ENCODE peak calls at places on chromosome 13, in ten cellular contexts. K, B, D, Q, X, N, F, U, H and V are unnamed samples.

GRCh38 chr13:34025746-34026145 is 207.8 kb downstream of the RFC3 start:
- DNase-seq in K (peak; percentile 65), B (no peak), D (no peak), Q (peak; percentile 56), X (no peak), N (no peak), F (peak; percentile 8), U (no peak), H (no peak), V (no peak)

GRCh38 chr13:33206425-33206824 is 79.1 kb downstream of the STARD13 start:
- DNase-seq in K (no peak), B (no peak), D (no peak), Q (peak; percentile 79), X (no peak), N (no peak), F (peak; percentile 76), U (no peak), H (no peak), V (no peak)

GRCh38 chr13:109910131-109910530 is 123.7 kb upstream of the IRS2 start:
- DNase-seq in K (no peak), B (no peak), D (no peak), Q (no peak), X (no peak), N (no peak), F (no peak), U (no peak), H (no peak), V (no peak)

GRCh38 chr13:95155093-95155492 is 146.2 kb downstream of the ABCC4 start:
- DNase-seq in K (no peak), B (no peak), D (no peak), Q (no peak), X (no peak), N (no peak), F (no peak), U (no peak), H (no peak), V (no peak)

GRCh38 chr13:28251462-28251861 is 113.1 kb downstream of the PAN3 start:
- DNase-seq in K (no peak), B (no peak), D (no peak), Q (no peak), X (no peak), N (no peak), F (no peak), U (no peak), H (no peak), V (peak; percentile 10)

GRCh38 chr13:36712785-36713184 is 39.0 kb downstream of the SERTM1 start:
- DNase-seq in K (peak; percentile 11), B (no peak), D (no peak), Q (peak; percentile 75), X (no peak), N (peak; percentile 24), F (peak; percentile 5), U (no peak), H (no peak), V (no peak)

GRCh38 chr13:75326173-75327131 is 155.5 kb downstream of the TBC1D4 start:
- DNase-seq in K (peak; percentile 47), B (no peak), D (no peak), Q (peak; percentile 8), X (peak; percentile 38), N (peak; percentile 9), F (peak; percentile 53), U (no peak), H (no peak), V (no peak)

GRCh38 chr13:64158910-64159309 is 2743.3 kb upstream of the PCDH20 start:
- DNase-seq in K (no peak), B (no peak), D (no peak), Q (peak; percentile 6), X (no peak), N (no peak), F (peak; percentile 41), U (no peak), H (no peak), V (no peak)

GRCh38 chr13:59494560-59494970 is 669.2 kb downstream of the DIAPH3 start:
- DNase-seq in K (no peak), B (no peak), D (no peak), Q (peak; percentile 5), X (peak; percentile 28), N (no peak), F (peak; percentile 81), U (no peak), H (no peak), V (no peak)

GRCh38 chr13:30354481-30355404 is 47.4 kb upstream of the KATNAL1 start:
- DNase-seq in K (no peak), B (no peak), D (no peak), Q (no peak), X (no peak), N (peak; percentile 19), F (no peak), U (no peak), H (peak; percentile 86), V (no peak)

GRCh38 chr13:30353060-30353459 is 45.7 kb upstream of the KATNAL1 start:
- DNase-seq in K (no peak), B (no peak), D (no peak), Q (no peak), X (no peak), N (no peak), F (no peak), U (no peak), H (no peak), V (no peak)

GRCh38 chr13:30355839-30356238 is 48.5 kb upstream of the KATNAL1 start:
- DNase-seq in K (no peak), B (no peak), D (no peak), Q (no peak), X (no peak), N (no peak), F (no peak), U (no peak), H (no peak), V (no peak)

GRCh38 chr13:30353601-30354000 is 46.2 kb upstream of the KATNAL1 start:
- DNase-seq in K (no peak), B (no peak), D (no peak), Q (no peak), X (no peak), N (no peak), F (no peak), U (no peak), H (no peak), V (no peak)

DNA sequence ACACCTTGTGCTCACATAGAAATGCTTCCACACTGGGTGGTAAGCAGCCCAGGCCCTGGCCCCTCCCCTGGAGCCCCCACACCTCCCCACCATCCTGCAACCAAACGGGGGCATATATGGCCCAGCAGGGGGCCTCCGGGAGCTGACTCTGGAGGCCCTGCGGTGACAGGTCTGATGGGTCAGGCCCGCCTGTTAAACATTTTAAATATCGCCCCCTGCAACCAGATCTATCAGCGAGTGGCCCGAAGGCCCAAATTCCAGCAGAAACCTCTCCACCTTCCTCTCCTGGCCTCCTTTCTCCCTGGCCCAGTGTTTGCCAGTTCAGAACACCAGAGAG is 48.0 kb upstream of the KATNAL1 start:
- DNase-seq in K (no peak), B (no peak), D (no peak), Q (no peak), X (peak; percentile 43), N (peak; percentile 37), F (no peak), U (peak; percentile 57), H (peak; percentile 84), V (no peak)
- H3K4me1 ChIP-seq in K (no peaks in the 10 kb centered on the region), B (peaks cover 1% of the 10 kb centered on the region), D (no peaks in the 10 kb centered on the region), Q (no peaks in the 10 kb centered on the region), X (peaks cover 4% of the 10 kb centered on the region), N (peaks cover 3% of the 10 kb centered on the region), F (no peaks in the 10 kb centered on the region), U (no peaks in the 10 kb centered on the region), H (peaks cover 50% of the 10 kb centered on the region), V (no peaks in the 10 kb centered on the region)

GRCh38 chr13:40420160-40420740 is 246.2 kb downstream of the FOXO1 start:
- DNase-seq in K (no peak), B (no peak), D (no peak), Q (no peak), X (no peak), N (no peak), F (no peak), U (peak; percentile 5), H (no peak), V (no peak)
- H2AFZ ChIP-seq in K (no peak overlapping the region), B (no peak overlapping the region), D (no peak overlapping the region), Q (no peak overlapping the region), X (peak overlapping the region; percentile 39), N (no peak overlapping the region), F (no peak overlapping the region), U (peak overlapping the region; percentile 56), H (no peak overlapping the region), V (no peak overlapping the region)

DNA sequence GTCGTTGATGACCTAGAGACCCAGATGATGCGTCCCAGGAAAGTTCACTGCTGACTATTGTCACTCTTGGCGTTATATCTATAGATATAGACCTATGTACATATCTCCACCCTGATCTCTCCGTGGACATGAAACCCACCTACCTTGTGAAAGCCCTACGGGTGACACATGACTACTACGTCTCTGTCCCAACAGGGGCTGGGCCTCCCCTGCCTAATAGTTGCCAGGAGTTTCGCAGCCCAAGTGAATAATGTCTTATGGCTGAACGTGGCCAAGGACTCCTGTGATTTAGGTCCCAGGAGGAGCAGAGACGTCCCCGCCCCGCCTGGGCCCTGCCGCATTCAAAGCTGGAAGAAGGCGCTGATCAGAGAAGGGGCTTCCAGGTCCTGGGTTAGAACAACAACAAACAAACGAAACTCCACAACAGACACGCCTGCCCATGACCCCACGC is 4.9 kb upstream of the POU4F1 start:
- DNase-seq in K (no peak), B (peak; percentile 12), D (no peak), Q (no peak), X (no peak), N (no peak), F (no peak), U (no peak), H (no peak), V (no peak)
- H3K27ac ChIP-seq in K (no peak overlapping the region), B (no peak overlapping the region), D (no peak overlapping the region), Q (no peak overlapping the region), X (no peak overlapping the region), N (no peak overlapping the region), F (no peak overlapping the region), U (no peak overlapping the region), H (no peak overlapping the region), V (no peak overlapping the region)

GRCh38 chr13:90623318-90624011 is 724.0 kb upstream of the MIR17HG start:
- DNase-seq in K (peak; percentile 47), B (no peak), D (no peak), Q (no peak), X (no peak), N (no peak), F (no peak), U (no peak), H (no peak), V (peak; percentile 67)

GRCh38 chr13:90627813-90628212 is 719.7 kb upstream of the MIR17HG start:
- DNase-seq in K (no peak), B (no peak), D (no peak), Q (no peak), X (no peak), N (no peak), F (no peak), U (no peak), H (no peak), V (peak; percentile 51)

GRCh38 chr13:90628471-90628870 is 719.0 kb upstream of the MIR17HG start:
- DNase-seq in K (no peak), B (no peak), D (no peak), Q (no peak), X (no peak), N (no peak), F (no peak), U (no peak), H (no peak), V (no peak)

GRCh38 chr13:90618133-90618532 is 729.4 kb upstream of the MIR17HG start:
- DNase-seq in K (no peak), B (no peak), D (no peak), Q (no peak), X (no peak), N (no peak), F (no peak), U (peak; percentile 33), H (peak; percentile 66), V (no peak)

GRCh38 chr13:90622547-90622946 is 724.9 kb upstream of the MIR17HG start:
- DNase-seq in K (peak; percentile 62), B (no peak), D (peak; percentile 11), Q (peak; percentile 54), X (no peak), N (no peak), F (no peak), U (no peak), H (no peak), V (peak; percentile 10)
- H3K4me1 ChIP-seq in K (peaks cover 20% of the 10 kb centered on the region), B (no peaks in the 10 kb centered on the region), D (peaks cover 9% of the 10 kb centered on the region), Q (peaks cover 21% of the 10 kb centered on the region), X (no peaks in the 10 kb centered on the region), N (no peaks in the 10 kb centered on the region), F (no peaks in the 10 kb centered on the region), U (no peaks in the 10 kb centered on the region), H (no peaks in the 10 kb centered on the region), V (peaks cover 26% of the 10 kb centered on the region)